ENCODE peak calls at places on chromosomes 5 and 9, in four cellular contexts. V, A, J and I are unnamed samples.
A peak's percentile ranks its signal among the peaks of the same experiment; 100 is the strongest.

GRCh38 chr9:72526901-72527800 is 5.7 kb downstream of the TMC1 start:
- DNase-seq in V (peak; percentile 85), A (peak; percentile 23), J (no peak), I (peak; percentile 47)

GRCh38 chr9:114777841-114778240 is 28.0 kb downstream of the TNFSF15 start:
- DNase-seq in V (no peak), A (no peak), J (no peak), I (no peak)

GRCh38 chr5:127826011-127826410 is 122.8 kb downstream of the CCDC192 start:
- DNase-seq in V (no peak), A (no peak), J (no peak), I (no peak)

GRCh38 chr5:141504216-141504615 is 15.3 kb downstream of the PCDHGC5 start:
- DNase-seq in V (no peak), A (no peak), J (no peak), I (no peak)

GRCh38 chr9:87862536-87863268 is 20.0 kb upstream of the SPATA31E1 start:
- DNase-seq in V (no peak), A (no peak), J (no peak), I (no peak)

GRCh38 chr9:93254806-93255519 is 71.0 kb downstream of the WNK2 start:
- DNase-seq in V (peak; percentile 56), A (no peak), J (no peak), I (no peak)

GRCh38 chr9:78769684-78770083 is 472.8 kb downstream of the PSAT1 start:
- DNase-seq in V (no peak), A (no peak), J (no peak), I (no peak)

GRCh38 chr9:125807065-125807464 is 59.9 kb downstream of the PBX3 start:
- DNase-seq in V (no peak), A (no peak), J (no peak), I (no peak)

GRCh38 chr9:35114113-35114847 is 1.4 kb downstream of the ATOSB start:
- DNase-seq in V (peak; percentile 88), A (peak; percentile 90), J (no peak), I (peak; percentile 82)

GRCh38 chr9:38687389-38687842 is 32.5 kb downstream of the FAM240B start:
- DNase-seq in V (peak; percentile 93), A (no peak), J (peak; percentile 11), I (no peak)

GRCh38 chr9:88733651-88734470 is 198.9 kb downstream of the NXNL2 start:
- DNase-seq in V (no peak), A (no peak), J (no peak), I (no peak)

GRCh38 chr5:30380228-30380627 is 813.3 kb upstream of the CDH6 start:
- DNase-seq in V (no peak), A (no peak), J (no peak), I (no peak)

GRCh38 chr9:114072181-114073140 is 5.6 kb downstream of the AMBP start:
- DNase-seq in V (peak; percentile 61), A (no peak), J (no peak), I (no peak)

GRCh38 chr5:74938250-74938649 is 72.1 kb upstream of the FAM169A start:
- DNase-seq in V (no peak), A (no peak), J (no peak), I (no peak)

GRCh38 chr9:128048663-128049062 is 18.5 kb downstream of the NAIF1 start:
- DNase-seq in V (no peak), A (no peak), J (no peak), I (no peak)

GRCh38 chr9:98380065-98380681 is 124.7 kb upstream of the TBC1D2 start:
- DNase-seq in V (no peak), A (peak; percentile 39), J (peak; percentile 59), I (peak; percentile 29)

GRCh38 chr5:142888469-142889085 is 118.4 kb downstream of the ARHGAP26 start:
- DNase-seq in V (no peak), A (peak; percentile 63), J (no peak), I (peak; percentile 44)

GRCh38 chr9:106921341-106921899 is 58.5 kb downstream of the ZNF462 start:
- DNase-seq in V (no peak), A (peak; percentile 92), J (no peak), I (peak; percentile 5)

GRCh38 chr5:160369990-160370712 is at the start of gene C1QTNF2:
- DNase-seq in V (peak; percentile 87), A (peak; percentile 64), J (no peak), I (peak; percentile 68)

GRCh38 chr9:125214186-125214585 is 13.8 kb downstream of the RABEPK start:
- DNase-seq in V (no peak), A (no peak), J (no peak), I (no peak)

GRCh38 chr9:137278061-137278912 is 761 bp downstream of the TOR4A start:
- DNase-seq in V (peak; percentile 90), A (no peak), J (peak; percentile 52), I (no peak)

GRCh38 chr5:107669543-107670027 is 1.2 kb downstream of the EFNA5 start:
- DNase-seq in V (peak; percentile 80), A (peak; percentile 63), J (no peak), I (peak; percentile 72)